ENCODE peak calls at places on chromosomes 13 and 19, in four cellular contexts. X, O, N and Y are unnamed samples.

GRCh38 chr13:84130739-84131138 is 248.5 kb upstream of the SLITRK1 start:
- DNase-seq in X (no peak), O (no peak), N (no peak), Y (no peak)

GRCh38 chr19:51702754-51703654 is 9.9 kb downstream of the SPACA6 start:
- DNase-seq in X (no peak), O (peak), N (no peak), Y (peak)

GRCh38 chr13:73943137-73943964 is 190.9 kb downstream of the KLF12 start:
- DNase-seq in X (no peak), O (no peak), N (no peak), Y (no peak)

GRCh38 chr19:715347-715746 is 6.6 kb downstream of the PALM start:
- DNase-seq in X (no peak), O (no peak), N (no peak), Y (no peak)

GRCh38 chr13:95301135-95301946 is at the start of gene ABCC4:
- DNase-seq in X (peak), O (peak), N (peak), Y (peak)

GRCh38 chr13:40026174-40026585 is 370.7 kb downstream of the COG6 start:
- DNase-seq in X (no peak), O (no peak), N (no peak), Y (no peak)

GRCh38 chr13:21012841-21013681 is 48.3 kb downstream of the LATS2 start:
- DNase-seq in X (no peak), O (no peak), N (peak), Y (no peak)

GRCh38 chr13:46184277-46184699 is 2.3 kb upstream of the LCP1 start:
- DNase-seq in X (no peak), O (peak), N (no peak), Y (peak)

GRCh38 chr19:16073988-16074387 is 2.3 kb upstream of the TPM4 start:
- DNase-seq in X (no peak), O (no peak), N (no peak), Y (no peak)

GRCh38 chr13:51638497-51638871 is 54.2 kb downstream of the WDFY2 start:
- DNase-seq in X (no peak), O (no peak), N (no peak), Y (peak)

GRCh38 chr13:91241249-91241648 is 106.2 kb upstream of the MIR17HG start:
- DNase-seq in X (no peak), O (no peak), N (no peak), Y (no peak)